ENCODE peak calls at places on chromosomes 13 and 19, in ten cellular contexts. One of them, this sample, is unnamed.

GRCh38 chr13:38141792-38142191 is 207.9 kb upstream of the UFM1 start:
- DNase-seq in breast epithelium: no peak
- DNase-seq in uterus: no peak
- DNase-seq in lower lobe of right lung: no peak
- DNase-seq in cardiac muscle cell: peak
- DNase-seq in colonic mucosa: no peak
- DNase-seq in CD4-positive, alpha-beta T cell: no peak
- DNase-seq in upper lobe of right lung: no peak
- DNase-seq in A549: no peak
- DNase-seq in PC-9: no peak
- DNase-seq in this sample: no peak

GRCh38 chr13:52454459-52454824 is 836 bp upstream of the CKAP2 start:
- DNase-seq in colonic mucosa: peak
- DNase-seq in A549: no peak
- DNase-seq in lower lobe of right lung: no peak
- DNase-seq in CD4-positive, alpha-beta T cell: no peak
- DNase-seq in cardiac muscle cell: no peak
- DNase-seq in PC-9: no peak
- DNase-seq in uterus: no peak
- DNase-seq in upper lobe of right lung: no peak
- DNase-seq in breast epithelium: no peak
- DNase-seq in this sample: peak

GRCh38 chr13:63088226-63088625 is 1672.6 kb upstream of the PCDH20 start:
- DNase-seq in breast epithelium: no peak
- DNase-seq in CD4-positive, alpha-beta T cell: no peak
- DNase-seq in uterus: no peak
- DNase-seq in PC-9: no peak
- DNase-seq in lower lobe of right lung: no peak
- DNase-seq in colonic mucosa: no peak
- DNase-seq in upper lobe of right lung: no peak
- DNase-seq in A549: no peak
- DNase-seq in cardiac muscle cell: peak
- DNase-seq in this sample: no peak

GRCh38 chr19:30245401-30246039 is 126.7 kb upstream of the ZNF536 start:
- DNase-seq in CD4-positive, alpha-beta T cell: no peak
- DNase-seq in cardiac muscle cell: no peak
- DNase-seq in upper lobe of right lung: no peak
- DNase-seq in uterus: no peak
- DNase-seq in A549: no peak
- DNase-seq in PC-9: no peak
- DNase-seq in colonic mucosa: no peak
- DNase-seq in breast epithelium: no peak
- DNase-seq in lower lobe of right lung: no peak
- DNase-seq in this sample: no peak

GRCh38 chr13:23608704-23609413 is 38.6 kb downstream of the TNFRSF19 start:
- DNase-seq in lower lobe of right lung: peak
- DNase-seq in upper lobe of right lung: no peak
- DNase-seq in uterus: peak
- DNase-seq in CD4-positive, alpha-beta T cell: no peak
- DNase-seq in A549: no peak
- DNase-seq in cardiac muscle cell: peak
- DNase-seq in breast epithelium: no peak
- DNase-seq in colonic mucosa: peak
- DNase-seq in PC-9: no peak
- DNase-seq in this sample: no peak

GRCh38 chr13:101624981-101625380 is 172.5 kb downstream of the ITGBL1 start:
- DNase-seq in colonic mucosa: no peak
- DNase-seq in CD4-positive, alpha-beta T cell: no peak
- DNase-seq in upper lobe of right lung: no peak
- DNase-seq in lower lobe of right lung: no peak
- DNase-seq in uterus: no peak
- DNase-seq in cardiac muscle cell: no peak
- DNase-seq in PC-9: peak
- DNase-seq in A549: no peak
- DNase-seq in breast epithelium: no peak
- DNase-seq in this sample: no peak

GRCh38 chr13:59672445-59672844 is 491.3 kb downstream of the DIAPH3 start:
- DNase-seq in uterus: no peak
- DNase-seq in cardiac muscle cell: no peak
- DNase-seq in breast epithelium: no peak
- DNase-seq in CD4-positive, alpha-beta T cell: no peak
- DNase-seq in A549: no peak
- DNase-seq in colonic mucosa: no peak
- DNase-seq in PC-9: no peak
- DNase-seq in lower lobe of right lung: no peak
- DNase-seq in upper lobe of right lung: no peak
- DNase-seq in this sample: no peak

GRCh38 chr19:1266116-1266817 is 2.9 kb upstream of the CIRBP start:
- DNase-seq in upper lobe of right lung: peak
- DNase-seq in uterus: peak
- DNase-seq in PC-9: peak
- DNase-seq in colonic mucosa: peak
- DNase-seq in A549: peak
- DNase-seq in breast epithelium: no peak
- DNase-seq in lower lobe of right lung: peak
- DNase-seq in cardiac muscle cell: peak
- DNase-seq in CD4-positive, alpha-beta T cell: peak
- DNase-seq in this sample: peak

GRCh38 chr13:87661471-87661870 is 9.7 kb upstream of the SLITRK5 start:
- DNase-seq in colonic mucosa: no peak
- DNase-seq in lower lobe of right lung: no peak
- DNase-seq in PC-9: no peak
- DNase-seq in CD4-positive, alpha-beta T cell: no peak
- DNase-seq in breast epithelium: no peak
- DNase-seq in upper lobe of right lung: no peak
- DNase-seq in A549: no peak
- DNase-seq in cardiac muscle cell: no peak
- DNase-seq in uterus: no peak
- DNase-seq in this sample: no peak

GRCh38 chr13:53052675-53053074 is 24.1 kb downstream of the OLFM4 start:
- DNase-seq in breast epithelium: no peak
- DNase-seq in CD4-positive, alpha-beta T cell: no peak
- DNase-seq in PC-9: no peak
- DNase-seq in cardiac muscle cell: no peak
- DNase-seq in uterus: no peak
- DNase-seq in A549: no peak
- DNase-seq in upper lobe of right lung: no peak
- DNase-seq in lower lobe of right lung: no peak
- DNase-seq in colonic mucosa: no peak
- DNase-seq in this sample: no peak

GRCh38 chr13:52428295-52428694 is 22.1 kb downstream of the VPS36 start:
- DNase-seq in cardiac muscle cell: peak
- DNase-seq in breast epithelium: no peak
- DNase-seq in CD4-positive, alpha-beta T cell: no peak
- DNase-seq in lower lobe of right lung: no peak
- DNase-seq in colonic mucosa: no peak
- DNase-seq in uterus: no peak
- DNase-seq in upper lobe of right lung: no peak
- DNase-seq in A549: no peak
- DNase-seq in PC-9: peak
- DNase-seq in this sample: peak

GRCh38 chr19:44985445-44985844 is 15.8 kb upstream of the RELB start:
- DNase-seq in uterus: no peak
- DNase-seq in breast epithelium: no peak
- DNase-seq in lower lobe of right lung: no peak
- DNase-seq in upper lobe of right lung: no peak
- DNase-seq in A549: no peak
- DNase-seq in PC-9: no peak
- DNase-seq in cardiac muscle cell: no peak
- DNase-seq in colonic mucosa: no peak
- DNase-seq in CD4-positive, alpha-beta T cell: no peak
- DNase-seq in this sample: no peak

GRCh38 chr19:14758816-14759215 is 19.5 kb downstream of the ADGRE2 start:
- DNase-seq in lower lobe of right lung: no peak
- DNase-seq in colonic mucosa: peak
- DNase-seq in upper lobe of right lung: no peak
- DNase-seq in PC-9: no peak
- DNase-seq in A549: no peak
- DNase-seq in cardiac muscle cell: no peak
- DNase-seq in CD4-positive, alpha-beta T cell: no peak
- DNase-seq in breast epithelium: no peak
- DNase-seq in uterus: no peak
- DNase-seq in this sample: peak

GRCh38 chr13:94312511-94313191 is 166.8 kb downstream of the DCT start:
- DNase-seq in lower lobe of right lung: no peak
- DNase-seq in upper lobe of right lung: no peak
- DNase-seq in breast epithelium: no peak
- DNase-seq in uterus: no peak
- DNase-seq in PC-9: no peak
- DNase-seq in cardiac muscle cell: no peak
- DNase-seq in colonic mucosa: no peak
- DNase-seq in CD4-positive, alpha-beta T cell: no peak
- DNase-seq in A549: no peak
- DNase-seq in this sample: no peak

GRCh38 chr13:50732712-50733111 is 110.8 kb downstream of the DLEU7 start:
- DNase-seq in colonic mucosa: no peak
- DNase-seq in PC-9: peak
- DNase-seq in cardiac muscle cell: peak
- DNase-seq in A549: no peak
- DNase-seq in CD4-positive, alpha-beta T cell: no peak
- DNase-seq in lower lobe of right lung: no peak
- DNase-seq in breast epithelium: no peak
- DNase-seq in upper lobe of right lung: no peak
- DNase-seq in uterus: no peak
- DNase-seq in this sample: no peak

GRCh38 chr13:26022538-26023292 is 29.1 kb downstream of the SHISA2 start:
- DNase-seq in uterus: no peak
- DNase-seq in A549: no peak
- DNase-seq in cardiac muscle cell: peak
- DNase-seq in lower lobe of right lung: peak
- DNase-seq in colonic mucosa: no peak
- DNase-seq in upper lobe of right lung: peak
- DNase-seq in PC-9: peak
- DNase-seq in breast epithelium: peak
- DNase-seq in CD4-positive, alpha-beta T cell: no peak
- DNase-seq in this sample: peak

GRCh38 chr19:48921721-48922500 is 11.6 kb upstream of the DHDH start:
- DNase-seq in uterus: no peak
- DNase-seq in lower lobe of right lung: no peak
- DNase-seq in cardiac muscle cell: no peak
- DNase-seq in breast epithelium: no peak
- DNase-seq in colonic mucosa: no peak
- DNase-seq in A549: no peak
- DNase-seq in upper lobe of right lung: no peak
- DNase-seq in PC-9: no peak
- DNase-seq in CD4-positive, alpha-beta T cell: no peak
- DNase-seq in this sample: no peak

GRCh38 chr19:48915757-48916156 is 15.6 kb downstream of the NUCB1 start:
- DNase-seq in lower lobe of right lung: no peak
- DNase-seq in PC-9: no peak
- DNase-seq in breast epithelium: no peak
- DNase-seq in CD4-positive, alpha-beta T cell: no peak
- DNase-seq in colonic mucosa: no peak
- DNase-seq in A549: no peak
- DNase-seq in upper lobe of right lung: no peak
- DNase-seq in uterus: no peak
- DNase-seq in cardiac muscle cell: no peak
- DNase-seq in this sample: no peak

GRCh38 chr19:48920949-48921348 is 12.6 kb upstream of the DHDH start:
- DNase-seq in breast epithelium: no peak
- DNase-seq in CD4-positive, alpha-beta T cell: no peak
- DNase-seq in uterus: no peak
- DNase-seq in cardiac muscle cell: no peak
- DNase-seq in colonic mucosa: no peak
- DNase-seq in lower lobe of right lung: no peak
- DNase-seq in upper lobe of right lung: no peak
- DNase-seq in PC-9: no peak
- DNase-seq in A549: no peak
- DNase-seq in this sample: no peak

GRCh38 chr19:48918071-48918470 is 15.4 kb upstream of the DHDH start:
- DNase-seq in cardiac muscle cell: no peak
- DNase-seq in breast epithelium: no peak
- DNase-seq in uterus: no peak
- DNase-seq in A549: no peak
- DNase-seq in upper lobe of right lung: no peak
- DNase-seq in lower lobe of right lung: no peak
- DNase-seq in CD4-positive, alpha-beta T cell: no peak
- DNase-seq in PC-9: no peak
- DNase-seq in colonic mucosa: no peak
- DNase-seq in this sample: no peak

GRCh38 chr19:48918801-48919247 is 14.7 kb upstream of the DHDH start:
- DNase-seq in uterus: no peak
- DNase-seq in upper lobe of right lung: no peak
- DNase-seq in lower lobe of right lung: no peak
- DNase-seq in A549: no peak
- DNase-seq in cardiac muscle cell: no peak
- DNase-seq in breast epithelium: no peak
- DNase-seq in CD4-positive, alpha-beta T cell: no peak
- DNase-seq in PC-9: no peak
- DNase-seq in colonic mucosa: no peak
- DNase-seq in this sample: no peak
- H3K27ac ChIP-seq in uterus: no peak
- H3K27ac ChIP-seq in upper lobe of right lung: no peak
- H3K27ac ChIP-seq in lower lobe of right lung: no peak
- H3K27ac ChIP-seq in A549: no peak
- H3K27ac ChIP-seq in cardiac muscle cell: no peak
- H3K27ac ChIP-seq in breast epithelium: no peak
- H3K27ac ChIP-seq in CD4-positive, alpha-beta T cell: no peak
- H3K27ac ChIP-seq in PC-9: no peak
- H3K27ac ChIP-seq in colonic mucosa: no peak
- H3K27ac ChIP-seq in this sample: no peak

GRCh38 chr19:32881766-32882165 is 12.2 kb upstream of the SLC7A9 start:
- DNase-seq in upper lobe of right lung: peak
- DNase-seq in CD4-positive, alpha-beta T cell: no peak
- DNase-seq in breast epithelium: no peak
- DNase-seq in uterus: no peak
- DNase-seq in lower lobe of right lung: no peak
- DNase-seq in colonic mucosa: no peak
- DNase-seq in PC-9: no peak
- DNase-seq in A549: no peak
- DNase-seq in cardiac muscle cell: no peak
- DNase-seq in this sample: no peak
- TF ChIP-seq CTCF in upper lobe of right lung: no peak
- TF ChIP-seq CTCF in CD4-positive, alpha-beta T cell: no peak
- TF ChIP-seq CTCF in breast epithelium: no peak
- TF ChIP-seq CTCF in uterus: no peak
- TF ChIP-seq CTCF in lower lobe of right lung: no peak
- TF ChIP-seq CTCF in colonic mucosa: no peak
- TF ChIP-seq CTCF in PC-9: no peak
- TF ChIP-seq CTCF in A549: no peak
- TF ChIP-seq CTCF in cardiac muscle cell: no peak
- TF ChIP-seq CTCF in this sample: no peak

GRCh38 chr19:8307965-8308866 is at the start of gene CD320:
- DNase-seq in PC-9: peak
- DNase-seq in colonic mucosa: peak
- DNase-seq in CD4-positive, alpha-beta T cell: peak
- DNase-seq in breast epithelium: peak
- DNase-seq in uterus: peak
- DNase-seq in upper lobe of right lung: peak
- DNase-seq in cardiac muscle cell: peak
- DNase-seq in A549: peak
- DNase-seq in lower lobe of right lung: peak
- DNase-seq in this sample: peak
- H3K27ac ChIP-seq in PC-9: peak
- H3K27ac ChIP-seq in colonic mucosa: peak
- H3K27ac ChIP-seq in CD4-positive, alpha-beta T cell: peak
- H3K27ac ChIP-seq in breast epithelium: peak
- H3K27ac ChIP-seq in uterus: peak
- H3K27ac ChIP-seq in upper lobe of right lung: peak
- H3K27ac ChIP-seq in cardiac muscle cell: peak
- H3K27ac ChIP-seq in A549: peak
- H3K27ac ChIP-seq in lower lobe of right lung: peak
- H3K27ac ChIP-seq in this sample: peak

GRCh38 chr13:49603318-49603717 is 18.0 kb upstream of the RCBTB1 start:
- DNase-seq in upper lobe of right lung: no peak
- DNase-seq in lower lobe of right lung: no peak
- DNase-seq in breast epithelium: no peak
- DNase-seq in A549: no peak
- DNase-seq in colonic mucosa: no peak
- DNase-seq in PC-9: no peak
- DNase-seq in uterus: no peak
- DNase-seq in CD4-positive, alpha-beta T cell: no peak
- DNase-seq in cardiac muscle cell: no peak
- DNase-seq in this sample: no peak
- TF ChIP-seq CTCF in upper lobe of right lung: no peak
- TF ChIP-seq CTCF in lower lobe of right lung: no peak
- TF ChIP-seq CTCF in breast epithelium: no peak
- TF ChIP-seq CTCF in A549: no peak
- TF ChIP-seq CTCF in colonic mucosa: no peak
- TF ChIP-seq CTCF in PC-9: no peak
- TF ChIP-seq CTCF in uterus: no peak
- TF ChIP-seq CTCF in CD4-positive, alpha-beta T cell: no peak
- TF ChIP-seq CTCF in cardiac muscle cell: no peak
- TF ChIP-seq CTCF in this sample: no peak

This sample was measured in RWPE1.